ENCODE peak calls at places on chromosome 1, in six cellular contexts. D is CD8-positive, alpha-beta T cell; F is cardiac muscle cell; H is bronchial epithelial cell; K is HL-60; W is thoracic aorta. C is an unnamed sample.

GRCh38 chr1:2340086-2340917 is 51.1 kb downstream of the MORN1 start:
- DNase-seq in D (no peak), F (no peak), H (no peak), K (no peak), W (no peak), C (no peak)

GRCh38 chr1:236753554-236753953 is 41.5 kb upstream of the MTR start:
- DNase-seq in D (no peak), F (peak; percentile 30), H (peak; percentile 5), K (no peak), W (no peak), C (no peak)

GRCh38 chr1:20678599-20678998 is 17.4 kb upstream of the DDOST start:
- DNase-seq in D (no peak), F (no peak), H (no peak), K (peak; percentile 39), W (no peak), C (no peak)

GRCh38 chr1:59978026-59978425 is 51.5 kb upstream of the CYP2J2 start:
- DNase-seq in D (no peak), F (no peak), H (peak; percentile 61), K (no peak), W (no peak), C (no peak)

GRCh38 chr1:207898836-207899235 is 12.1 kb downstream of the CD34 start:
- DNase-seq in D (no peak), F (no peak), H (no peak), K (no peak), W (no peak), C (no peak)

GRCh38 chr1:38243106-38243505 is 196.5 kb upstream of the POU3F1 start:
- DNase-seq in D (no peak), F (no peak), H (peak; percentile 29), K (no peak), W (no peak), C (no peak)

GRCh38 chr1:6065093-6065878 is 19.6 kb downstream of the KCNAB2 start:
- DNase-seq in D (no peak), F (no peak), H (no peak), K (no peak), W (no peak), C (no peak)

GRCh38 chr1:69191280-69191679 is 376.4 kb upstream of the LRRC7 start:
- DNase-seq in D (no peak), F (peak; percentile 62), H (no peak), K (no peak), W (no peak), C (no peak)

GRCh38 chr1:11515403-11516300 is 36.7 kb downstream of the DISP3 start:
- DNase-seq in D (no peak), F (no peak), H (no peak), K (no peak), W (no peak), C (no peak)

GRCh38 chr1:226827458-226827857 is 43.0 kb upstream of the PSEN2 start:
- DNase-seq in D (no peak), F (peak; percentile 16), H (no peak), K (no peak), W (no peak), C (no peak)

GRCh38 chr1:113871597-113872113 is at the start of gene PTPN22:
- DNase-seq in D (peak; percentile 66), F (peak; percentile 76), H (peak; percentile 75), K (peak; percentile 86), W (no peak), C (no peak)

GRCh38 chr1:168112673-168113305 is 23.9 kb downstream of the GPR161 start:
- DNase-seq in D (no peak), F (peak; percentile 90), H (peak; percentile 97), K (no peak), W (no peak), C (no peak)

GRCh38 chr1:21939650-21940374 is 2.7 kb upstream of the HSPG2 start:
- DNase-seq in D (no peak), F (peak; percentile 94), H (peak; percentile 97), K (peak; percentile 26), W (peak; percentile 76), C (no peak)

GRCh38 chr1:153616144-153616884 is at the start of gene S100A14:
- DNase-seq in D (no peak), F (no peak), H (peak; percentile 86), K (no peak), W (no peak), C (no peak)

GRCh38 chr1:153490272-153491051 is 30.0 kb upstream of the S100A7 start:
- DNase-seq in D (no peak), F (peak; percentile 94), H (peak; percentile 98), K (peak; percentile 50), W (peak; percentile 74), C (no peak)

GRCh38 chr1:99170516-99170915 is 93.8 kb upstream of the PLPPR4 start:
- DNase-seq in D (no peak), F (no peak), H (peak; percentile 81), K (no peak), W (no peak), C (no peak)

GRCh38 chr1:216616425-216616824 is 106.8 kb downstream of the ESRRG start:
- DNase-seq in D (no peak), F (no peak), H (no peak), K (no peak), W (no peak), C (no peak)

GRCh38 chr1:167342846-167343245 is 122.2 kb downstream of the POU2F1 start:
- DNase-seq in D (no peak), F (no peak), H (peak; percentile 47), K (no peak), W (no peak), C (no peak)

GRCh38 chr1:9878421-9878820 is 31.6 kb downstream of the CTNNBIP1 start:
- DNase-seq in D (no peak), F (no peak), H (no peak), K (no peak), W (no peak), C (no peak)

GRCh38 chr1:66705100-66705499 is 47.2 kb upstream of the DYNLT5 start:
- DNase-seq in D (no peak), F (no peak), H (peak; percentile 35), K (no peak), W (no peak), C (no peak)

GRCh38 chr1:234845836-234846235 is 235.9 kb upstream of the IRF2BP2 start:
- DNase-seq in D (no peak), F (no peak), H (no peak), K (no peak), W (no peak), C (no peak)

GRCh38 chr1:246876423-246876822 is 55.3 kb downstream of the AHCTF1 start:
- DNase-seq in D (no peak), F (no peak), H (no peak), K (no peak), W (no peak), C (no peak)

GRCh38 chr1:163337631-163338030 is 15.9 kb downstream of the NUF2 start:
- DNase-seq in D (no peak), F (peak; percentile 32), H (peak; percentile 20), K (no peak), W (no peak), C (no peak)

GRCh38 chr1:156151093-156151688 is 2.2 kb upstream of the SEMA4A start:
- DNase-seq in D (no peak), F (no peak), H (peak; percentile 76), K (no peak), W (no peak), C (no peak)

GRCh38 chr1:33250217-33250616 is 6.1 kb upstream of the ZNF362 start:
- DNase-seq in D (no peak), F (no peak), H (no peak), K (no peak), W (no peak), C (no peak)

GRCh38 chr1:158103275-158103674 is 77.4 kb upstream of the CD1D start:
- DNase-seq in D (no peak), F (no peak), H (no peak), K (no peak), W (no peak), C (no peak)
- TF ChIP-seq CTCF in D (no peak), F (no peak), H (no peak), K (no peak), W (no peak), C (no peak)

DNA sequence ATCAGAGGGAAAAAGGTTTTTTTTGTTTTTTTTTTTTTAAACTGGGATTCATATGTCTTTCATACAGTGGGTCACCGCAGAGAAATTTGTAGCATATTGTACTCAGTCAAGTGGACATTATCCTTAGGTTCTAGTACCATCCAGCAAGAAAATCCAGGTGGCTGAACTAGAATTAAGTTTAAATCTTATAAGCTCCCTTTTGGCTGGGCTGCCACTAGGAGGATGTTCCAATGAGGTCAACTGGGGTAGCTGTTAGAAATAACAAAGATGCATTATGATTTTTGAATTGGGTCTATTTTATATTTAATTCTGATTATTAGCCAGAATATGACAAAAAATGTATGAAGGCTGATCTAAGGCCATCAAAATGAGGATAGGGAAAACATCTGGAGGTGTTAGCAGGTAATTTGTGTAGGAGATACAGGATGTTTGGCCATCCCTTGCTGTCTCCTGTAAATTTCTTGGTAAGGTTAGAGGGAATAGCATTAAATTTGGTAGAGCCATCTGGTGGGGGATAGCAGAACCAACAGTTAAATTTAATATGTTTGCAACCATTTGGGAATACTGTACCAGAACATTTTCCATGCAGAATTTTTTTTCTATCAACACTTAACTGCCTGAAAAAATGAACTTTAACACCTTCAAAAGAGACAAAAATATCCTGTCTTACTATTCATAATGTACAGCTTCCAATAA is 568.5 kb upstream of the B3GALT2 start:
- DNase-seq in D (no peak), F (peak; percentile 46), H (peak; percentile 10), K (no peak), W (no peak), C (no peak)
- TF ChIP-seq CTCF in D (no peak), F (peak; percentile 42), H (peak; percentile 30), K (no peak), W (no peak), C (no peak)

DNA sequence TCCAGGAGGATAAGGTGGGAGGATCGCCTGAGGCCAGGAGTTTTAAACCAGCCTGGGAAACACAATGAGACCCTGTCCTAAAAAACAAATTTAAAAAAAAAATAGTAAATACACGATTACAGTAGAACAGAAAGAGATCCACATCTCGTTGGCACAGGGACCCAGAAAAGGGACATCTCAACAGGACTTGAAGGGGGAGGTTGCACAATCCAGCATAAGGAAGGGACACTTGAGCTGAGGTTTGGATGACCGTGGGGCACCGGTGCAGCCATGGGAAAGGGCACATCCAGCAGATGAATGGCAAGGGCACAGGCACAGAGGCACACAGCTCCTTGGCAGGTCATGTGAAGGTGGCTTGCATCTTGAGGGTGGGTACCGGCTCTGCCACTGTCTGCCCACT is 20.5 kb downstream of the TRIM67 start:
- DNase-seq in D (no peak), F (no peak), H (no peak), K (no peak), W (no peak), C (no peak)
- TF ChIP-seq CTCF in D (no peak), F (no peak), H (no peak), K (no peak), W (no peak), C (no peak)

DNA sequence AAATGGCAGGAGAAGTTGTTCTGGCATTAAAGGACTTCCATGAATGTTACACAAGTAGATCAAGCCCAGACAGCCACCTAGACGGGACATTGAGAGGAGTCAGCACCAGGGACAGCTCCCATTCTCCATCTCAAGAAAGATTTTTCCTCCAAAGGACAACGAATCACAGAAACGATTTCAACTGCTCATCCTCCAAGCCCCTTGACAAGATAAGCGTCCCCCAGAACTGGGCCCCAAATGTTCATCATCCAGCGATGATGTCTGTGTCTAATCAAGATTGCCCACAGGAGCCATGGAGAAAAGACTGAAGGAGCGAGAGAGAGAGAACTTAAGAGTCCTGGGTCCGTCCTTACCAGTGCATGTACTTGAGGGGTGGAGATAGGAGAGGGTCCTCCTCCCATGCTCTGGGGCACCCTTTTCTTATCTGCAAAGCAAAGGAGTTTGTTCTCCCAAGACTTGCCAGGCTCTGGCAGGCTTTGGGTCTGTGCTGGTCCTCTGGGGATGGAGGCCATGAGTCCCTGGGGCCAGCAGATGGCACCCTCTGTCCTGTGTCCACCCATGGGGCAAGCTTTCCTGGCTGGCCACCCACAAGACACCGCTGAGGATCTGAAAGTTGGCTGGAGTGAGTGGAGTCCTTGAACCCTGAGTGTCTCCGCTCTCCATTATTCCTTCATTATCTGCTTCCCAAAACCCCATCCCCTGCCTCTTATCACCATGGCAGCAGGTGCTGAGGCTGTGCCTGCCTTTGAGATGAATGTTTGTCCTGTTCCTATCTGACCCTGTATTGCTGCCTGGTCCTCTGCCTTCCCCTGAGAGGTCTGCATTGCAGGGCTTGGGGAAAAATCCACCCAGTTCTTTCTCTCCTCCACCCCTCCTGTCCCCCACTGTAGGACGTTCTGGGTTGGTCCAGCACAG is 164.6 kb downstream of the ACTL8 start:
- DNase-seq in D (no peak), F (peak; percentile 70), H (peak; percentile 8), K (no peak), W (no peak), C (peak; percentile 56)
- TF ChIP-seq CTCF in D (no peak), F (peak; percentile 24), H (no peak), K (no peak), W (no peak), C (peak; percentile 57)